ENCODE peak calls at places on chromosomes 12 and 14, in six cellular contexts. One of them, this sample, is unnamed.

GRCh38 chr12:27383429-27384260 is 51.0 kb downstream of the BMAL2 start:
- DNase-seq in spleen: peak
- DNase-seq in stomach: peak
- DNase-seq in H1: peak
- DNase-seq in adrenal gland: peak
- DNase-seq in endothelial cell of umbilical vein: peak
- DNase-seq in this sample: peak

GRCh38 chr14:105165761-105166485 is 2.7 kb downstream of the JAG2 start:
- DNase-seq in spleen: no peak
- DNase-seq in stomach: no peak
- DNase-seq in adrenal gland: no peak
- DNase-seq in H1: no peak
- DNase-seq in endothelial cell of umbilical vein: no peak
- DNase-seq in this sample: no peak

GRCh38 chr12:8841778-8842177 is 19.4 kb downstream of the A2ML1 start:
- DNase-seq in stomach: no peak
- DNase-seq in spleen: no peak
- DNase-seq in H1: no peak
- DNase-seq in endothelial cell of umbilical vein: no peak
- DNase-seq in adrenal gland: no peak
- DNase-seq in this sample: no peak

GRCh38 chr12:47965581-47965980 is 2.2 kb downstream of the TMEM106C start:
- DNase-seq in stomach: no peak
- DNase-seq in spleen: no peak
- DNase-seq in endothelial cell of umbilical vein: peak
- DNase-seq in adrenal gland: no peak
- DNase-seq in H1: no peak
- DNase-seq in this sample: no peak

GRCh38 chr12:1542599-1542998 is 51.8 kb downstream of the FBXL14 start:
- DNase-seq in adrenal gland: no peak
- DNase-seq in H1: no peak
- DNase-seq in endothelial cell of umbilical vein: no peak
- DNase-seq in spleen: no peak
- DNase-seq in stomach: no peak
- DNase-seq in this sample: no peak

GRCh38 chr12:51693569-51693968 is 102.5 kb downstream of the SCN8A start:
- DNase-seq in endothelial cell of umbilical vein: no peak
- DNase-seq in spleen: no peak
- DNase-seq in H1: no peak
- DNase-seq in stomach: no peak
- DNase-seq in adrenal gland: no peak
- DNase-seq in this sample: no peak

GRCh38 chr12:67747869-67748760 is 99.6 kb downstream of the DYRK2 start:
- DNase-seq in adrenal gland: peak
- DNase-seq in stomach: peak
- DNase-seq in spleen: no peak
- DNase-seq in H1: no peak
- DNase-seq in endothelial cell of umbilical vein: no peak
- DNase-seq in this sample: no peak

GRCh38 chr12:110699591-110700445 is 10.9 kb upstream of the HVCN1 start:
- DNase-seq in H1: no peak
- DNase-seq in adrenal gland: peak
- DNase-seq in endothelial cell of umbilical vein: no peak
- DNase-seq in stomach: no peak
- DNase-seq in spleen: no peak
- DNase-seq in this sample: peak

GRCh38 chr12:79333144-79333543 is 357.6 kb downstream of the PAWR start:
- DNase-seq in stomach: no peak
- DNase-seq in adrenal gland: no peak
- DNase-seq in endothelial cell of umbilical vein: no peak
- DNase-seq in spleen: no peak
- DNase-seq in H1: no peak
- DNase-seq in this sample: no peak

GRCh38 chr14:60651936-60652673 is 2.8 kb upstream of the SIX1 start:
- DNase-seq in endothelial cell of umbilical vein: no peak
- DNase-seq in spleen: no peak
- DNase-seq in H1: no peak
- DNase-seq in stomach: no peak
- DNase-seq in adrenal gland: no peak
- DNase-seq in this sample: no peak

GRCh38 chr12:96048392-96048969 is 13.1 kb upstream of the LTA4H start:
- DNase-seq in endothelial cell of umbilical vein: peak
- DNase-seq in stomach: no peak
- DNase-seq in spleen: no peak
- DNase-seq in adrenal gland: no peak
- DNase-seq in H1: no peak
- DNase-seq in this sample: no peak

GRCh38 chr12:96047621-96048211 is 12.3 kb upstream of the LTA4H start:
- DNase-seq in spleen: no peak
- DNase-seq in adrenal gland: peak
- DNase-seq in stomach: peak
- DNase-seq in H1: no peak
- DNase-seq in endothelial cell of umbilical vein: peak
- DNase-seq in this sample: peak

GRCh38 chr12:96045566-96045965 is 10.2 kb upstream of the LTA4H start:
- DNase-seq in endothelial cell of umbilical vein: no peak
- DNase-seq in adrenal gland: peak
- DNase-seq in stomach: no peak
- DNase-seq in spleen: peak
- DNase-seq in H1: no peak
- DNase-seq in this sample: no peak

GRCh38 chr12:96046543-96047137 is 11.3 kb upstream of the LTA4H start:
- DNase-seq in H1: no peak
- DNase-seq in spleen: no peak
- DNase-seq in endothelial cell of umbilical vein: no peak
- DNase-seq in adrenal gland: no peak
- DNase-seq in stomach: no peak
- DNase-seq in this sample: no peak

DNA sequence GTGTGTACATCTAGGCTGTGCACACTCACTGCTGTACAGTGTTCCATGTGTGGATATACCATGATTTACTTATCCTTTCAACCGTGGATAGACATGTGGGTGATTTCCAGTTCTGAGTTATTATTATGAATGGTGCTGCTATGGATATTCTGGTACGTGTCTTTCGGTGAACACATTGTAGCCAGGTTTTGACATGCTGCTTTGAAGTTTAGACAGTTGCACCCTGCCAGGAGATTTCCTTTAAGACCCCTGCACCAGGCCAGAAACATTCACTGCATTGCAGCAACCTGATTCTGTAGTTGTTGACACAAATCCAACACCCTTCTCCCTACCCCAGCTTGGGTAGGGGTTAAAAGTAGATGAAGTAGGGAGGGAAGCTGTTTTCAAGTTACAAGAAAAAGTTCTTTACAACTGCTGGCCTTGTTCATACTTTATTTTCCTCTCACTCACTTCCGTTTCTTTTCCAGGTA is 11.8 kb upstream of the LTA4H start:
- DNase-seq in H1: no peak
- DNase-seq in spleen: no peak
- DNase-seq in stomach: no peak
- DNase-seq in adrenal gland: no peak
- DNase-seq in endothelial cell of umbilical vein: no peak
- DNase-seq in this sample: no peak
- H3K4me3 ChIP-seq in H1: no peak
- H3K4me3 ChIP-seq in spleen: no peak
- H3K4me3 ChIP-seq in stomach: no peak
- H3K4me3 ChIP-seq in adrenal gland: no peak
- H3K4me3 ChIP-seq in endothelial cell of umbilical vein: no peak
- H3K4me3 ChIP-seq in this sample: no peak

GRCh38 chr12:132716356-132716755 is 5.7 kb downstream of the PGAM5 start:
- DNase-seq in H1: no peak
- DNase-seq in spleen: no peak
- DNase-seq in endothelial cell of umbilical vein: no peak
- DNase-seq in stomach: no peak
- DNase-seq in adrenal gland: no peak
- DNase-seq in this sample: no peak
- TF ChIP-seq POLR2A in H1: no peak
- TF ChIP-seq POLR2A in spleen: no peak
- TF ChIP-seq POLR2A in endothelial cell of umbilical vein: no peak
- TF ChIP-seq POLR2A in stomach: no peak
- TF ChIP-seq POLR2A in adrenal gland: no peak
- TF ChIP-seq POLR2A in this sample: no peak

GRCh38 chr14:42045393-42045792 is 438.7 kb downstream of the LRFN5 start:
- DNase-seq in stomach: no peak
- DNase-seq in spleen: no peak
- DNase-seq in adrenal gland: no peak
- DNase-seq in endothelial cell of umbilical vein: no peak
- DNase-seq in H1: no peak
- DNase-seq in this sample: no peak
- H3K27ac ChIP-seq in stomach: no peak
- H3K27ac ChIP-seq in spleen: no peak
- H3K27ac ChIP-seq in adrenal gland: no peak
- H3K27ac ChIP-seq in endothelial cell of umbilical vein: no peak
- H3K27ac ChIP-seq in H1: no peak
- H3K27ac ChIP-seq in this sample: no peak

GRCh38 chr12:65895759-65896656 is 71.7 kb downstream of the HMGA2 start:
- DNase-seq in H1: no peak
- DNase-seq in spleen: no peak
- DNase-seq in stomach: no peak
- DNase-seq in endothelial cell of umbilical vein: no peak
- DNase-seq in adrenal gland: no peak
- DNase-seq in this sample: no peak
- H3K4me3 ChIP-seq in H1: no peak
- H3K4me3 ChIP-seq in spleen: no peak
- H3K4me3 ChIP-seq in stomach: no peak
- H3K4me3 ChIP-seq in endothelial cell of umbilical vein: no peak
- H3K4me3 ChIP-seq in adrenal gland: no peak
- H3K4me3 ChIP-seq in this sample: no peak

DNA sequence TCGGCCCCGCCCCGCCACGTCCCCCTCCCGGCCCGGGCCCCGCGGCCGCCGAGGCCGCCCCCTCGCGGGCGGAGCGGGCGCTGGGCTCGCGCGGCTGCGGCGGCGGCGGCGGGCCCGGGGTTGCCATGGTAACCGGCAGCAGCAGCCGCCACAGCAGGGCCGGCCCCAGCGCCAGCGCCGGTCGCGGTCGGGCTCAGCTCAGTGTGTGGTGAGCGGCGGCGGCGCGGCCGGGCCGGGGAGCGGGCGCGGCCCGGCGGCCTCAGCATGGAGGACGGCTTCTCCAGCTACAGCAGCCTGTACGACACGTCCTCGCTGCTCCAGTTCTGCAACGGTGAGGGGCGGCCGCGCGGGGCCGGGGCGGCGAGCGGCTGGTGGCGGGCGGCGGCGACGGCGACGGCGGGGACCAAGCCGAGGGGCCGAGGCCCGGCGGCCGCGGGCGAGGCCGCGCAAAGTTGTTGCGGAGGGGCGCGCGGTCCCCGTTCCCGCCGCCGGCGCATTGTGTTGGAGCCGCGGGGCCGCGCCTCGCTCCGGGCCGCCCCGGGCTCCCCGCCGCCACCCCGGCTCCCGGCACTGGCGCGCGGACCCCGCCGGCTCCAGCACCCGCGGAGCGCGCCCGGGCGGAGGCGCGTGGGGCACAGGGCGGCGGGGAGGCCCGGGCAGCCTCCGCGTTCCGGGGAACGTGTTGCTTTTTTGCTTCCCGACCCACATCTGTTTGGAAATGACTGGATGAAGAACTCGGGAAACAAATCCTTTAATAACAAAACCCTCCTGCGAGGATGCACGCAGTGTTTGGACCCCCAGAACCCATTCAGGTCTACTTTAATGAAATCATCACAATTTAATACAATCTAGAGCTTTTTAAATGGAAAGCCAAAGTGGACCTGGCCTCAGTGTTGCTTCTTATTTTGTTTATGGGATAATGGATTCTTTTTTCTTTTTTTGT is at the start of gene EML1:
- DNase-seq in H1: peak
- DNase-seq in endothelial cell of umbilical vein: peak
- DNase-seq in spleen: peak
- DNase-seq in adrenal gland: peak
- DNase-seq in stomach: peak
- DNase-seq in this sample: peak
- TF ChIP-seq POLR2A in H1: peak
- TF ChIP-seq POLR2A in endothelial cell of umbilical vein: peak
- TF ChIP-seq POLR2A in spleen: no peak
- TF ChIP-seq POLR2A in adrenal gland: no peak
- TF ChIP-seq POLR2A in stomach: no peak
- TF ChIP-seq POLR2A in this sample: no peak

GRCh38 chr12:57842342-57843294 is 3.9 kb downstream of the CTDSP2 start:
- DNase-seq in adrenal gland: no peak
- DNase-seq in stomach: no peak
- DNase-seq in H1: no peak
- DNase-seq in endothelial cell of umbilical vein: no peak
- DNase-seq in spleen: no peak
- DNase-seq in this sample: no peak

GRCh38 chr12:57838594-57839302 is 7.8 kb downstream of the CTDSP2 start:
- DNase-seq in stomach: no peak
- DNase-seq in endothelial cell of umbilical vein: peak
- DNase-seq in spleen: no peak
- DNase-seq in H1: no peak
- DNase-seq in adrenal gland: no peak
- DNase-seq in this sample: no peak

GRCh38 chr12:57841445-57841844 is 5.1 kb downstream of the CTDSP2 start:
- DNase-seq in stomach: no peak
- DNase-seq in H1: no peak
- DNase-seq in endothelial cell of umbilical vein: no peak
- DNase-seq in spleen: no peak
- DNase-seq in adrenal gland: no peak
- DNase-seq in this sample: no peak

GRCh38 chr12:57839996-57840395 is 6.5 kb downstream of the CTDSP2 start:
- DNase-seq in H1: no peak
- DNase-seq in spleen: no peak
- DNase-seq in adrenal gland: no peak
- DNase-seq in stomach: no peak
- DNase-seq in endothelial cell of umbilical vein: no peak
- DNase-seq in this sample: no peak

GRCh38 chr12:57840701-57841100 is 5.8 kb downstream of the CTDSP2 start:
- DNase-seq in spleen: no peak
- DNase-seq in adrenal gland: peak
- DNase-seq in stomach: peak
- DNase-seq in endothelial cell of umbilical vein: peak
- DNase-seq in H1: no peak
- DNase-seq in this sample: no peak
- H3K27ac ChIP-seq in spleen: peak
- H3K27ac ChIP-seq in adrenal gland: peak
- H3K27ac ChIP-seq in stomach: peak
- H3K27ac ChIP-seq in endothelial cell of umbilical vein: no peak
- H3K27ac ChIP-seq in H1: no peak
- H3K27ac ChIP-seq in this sample: peak

DNA sequence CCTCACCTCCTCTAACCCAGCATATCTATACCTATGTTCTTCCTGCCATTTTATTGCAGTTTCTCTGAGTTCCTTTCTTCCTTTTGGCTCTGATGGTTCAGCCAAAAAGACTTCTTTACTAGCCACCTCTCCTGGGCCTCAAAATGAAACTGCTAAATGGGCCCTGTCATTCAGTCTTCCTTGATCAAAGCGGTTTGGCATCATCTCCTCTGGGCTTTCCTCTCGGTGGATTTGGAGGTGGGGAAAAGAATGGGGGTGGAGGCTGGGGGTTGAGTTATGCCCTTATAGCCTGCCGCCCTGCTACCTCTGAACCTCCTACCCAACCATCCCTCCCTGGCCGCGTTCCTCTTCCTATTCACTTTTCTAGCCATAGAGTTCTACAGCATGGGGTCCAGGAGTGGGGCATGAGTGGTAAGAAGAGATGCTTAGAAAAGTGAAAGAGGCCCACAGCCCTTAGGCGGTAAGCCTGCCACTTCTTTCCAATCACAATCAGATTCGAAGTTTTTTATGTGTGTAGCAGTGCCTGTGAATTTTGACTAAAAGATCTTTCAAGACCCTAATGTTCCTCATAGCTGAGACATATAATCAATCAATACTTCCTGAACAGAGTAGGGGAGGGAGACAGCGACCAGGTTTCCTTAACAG is 2.5 kb downstream of the AJUBA start:
- DNase-seq in stomach: no peak
- DNase-seq in adrenal gland: no peak
- DNase-seq in endothelial cell of umbilical vein: no peak
- DNase-seq in spleen: no peak
- DNase-seq in H1: no peak
- DNase-seq in this sample: no peak
- H3K4me3 ChIP-seq in stomach: peak
- H3K4me3 ChIP-seq in adrenal gland: no peak
- H3K4me3 ChIP-seq in endothelial cell of umbilical vein: peak
- H3K4me3 ChIP-seq in spleen: no peak
- H3K4me3 ChIP-seq in H1: peak
- H3K4me3 ChIP-seq in this sample: peak

This sample was measured in sigmoid colon.